ENCODE peak calls at places on chromosomes 11 and 22, in four cellular contexts. R is cardiac muscle cell, E is sigmoid colon, Q is heart left ventricle. A is an unnamed sample. For H3K9me3 and H3K36me3, the result is how much of the 10 kb centered on the place peaks cover.

GRCh38 chr22:38504731-38505594 is 1.1 kb downstream of the DDX17 start:
- DNase-seq in E (peak), R (peak), Q (peak), A (peak)

GRCh38 chr11:73875840-73876239 is 806 bp downstream of the COA4 start:
- DNase-seq in Q (no peak), R (no peak), E (no peak), A (peak)

GRCh38 chr22:37776639-37777005 is 31.1 kb upstream of the GCAT start:
- DNase-seq in E (no peak), R (no peak), Q (no peak), A (peak)

GRCh38 chr22:45861259-45861658 is 115.7 kb downstream of the WNT7B start:
- DNase-seq in Q (no peak), E (no peak), R (no peak), A (no peak)

GRCh38 chr11:57406337-57406904 is 16.0 kb upstream of the PRG2 start:
- DNase-seq in E (no peak), R (no peak), Q (peak), A (peak)

GRCh38 chr22:41585898-41586297 is 3.7 kb downstream of the PMM1 start:
- DNase-seq in E (no peak), Q (no peak), R (no peak), A (no peak)

GRCh38 chr11:225734-226453 is 10.2 kb downstream of the SIRT3 start:
- DNase-seq in E (peak), Q (no peak), R (no peak), A (peak)

GRCh38 chr11:112260490-112260889 is at the start of gene PLET1:
- DNase-seq in R (no peak), E (no peak), Q (no peak), A (peak)

GRCh38 chr22:34414467-34415440 is 494.5 kb upstream of the LARGE1 start:
- DNase-seq in R (peak), E (no peak), Q (peak), A (peak)

GRCh38 chr11:17412488-17413180 is 24.2 kb upstream of the KCNJ11 start:
- DNase-seq in E (no peak), R (no peak), Q (no peak), A (no peak)

GRCh38 chr11:62770778-62771143 is 435 bp upstream of the TAF6L start:
- DNase-seq in E (peak), R (no peak), Q (peak), A (peak)

GRCh38 chr11:112355726-112356125 is 95.1 kb upstream of the PLET1 start:
- DNase-seq in Q (peak), R (peak), E (no peak), A (peak)

GRCh38 chr22:47029244-47030001 is 267.0 kb downstream of the TBC1D22A start:
- DNase-seq in E (peak), Q (no peak), R (no peak), A (no peak)

GRCh38 chr22:48899523-48900326 is 927.9 kb downstream of the BRD1 start:
- DNase-seq in Q (no peak), E (peak), R (no peak), A (no peak)

GRCh38 chr11:44088377-44088776 is 7.1 kb upstream of the EXT2 start:
- DNase-seq in Q (no peak), E (no peak), R (no peak), A (no peak)

GRCh38 chr11:72745511-72745910 is 6.7 kb downstream of the ARAP1 start:
- DNase-seq in Q (no peak), E (no peak), R (no peak), A (no peak)

GRCh38 chr22:17268501-17269223 is 49.4 kb upstream of the ADA2 start:
- DNase-seq in R (no peak), Q (no peak), E (no peak), A (no peak)

GRCh38 chr11:101974255-101974654 is 57.9 kb upstream of the ANGPTL5 start:
- DNase-seq in E (no peak), R (no peak), Q (no peak), A (no peak)

GRCh38 chr11:48142886-48143285 is 73.7 kb upstream of the OR4B1 start:
- DNase-seq in R (no peak), Q (no peak), E (no peak), A (no peak)

GRCh38 chr11:12410006-12410728 is 32.8 kb downstream of the PARVA start:
- DNase-seq in E (peak), Q (no peak), R (peak), A (peak)

GRCh38 chr11:95944623-95945022 is 20.7 kb upstream of the MTMR2 start:
- DNase-seq in E (no peak), Q (no peak), R (no peak), A (no peak)
- H3K9me3 ChIP-seq in E (under half), Q (under half), R (under half), A (under half)

GRCh38 chr22:21591695-21592094 is 24.2 kb downstream of the UBE2L3 start:
- DNase-seq in R (no peak), E (no peak), Q (peak), A (peak)

GRCh38 chr22:21598302-21598701 is 30.8 kb downstream of the UBE2L3 start:
- DNase-seq in R (no peak), E (no peak), Q (no peak), A (no peak)

GRCh38 chr22:21593406-21594232 is 26.1 kb downstream of the UBE2L3 start:
- DNase-seq in R (no peak), Q (peak), E (no peak), A (no peak)

GRCh38 chr22:21592422-21592821 is 24.9 kb downstream of the UBE2L3 start:
- DNase-seq in R (no peak), Q (no peak), E (no peak), A (no peak)

DNA sequence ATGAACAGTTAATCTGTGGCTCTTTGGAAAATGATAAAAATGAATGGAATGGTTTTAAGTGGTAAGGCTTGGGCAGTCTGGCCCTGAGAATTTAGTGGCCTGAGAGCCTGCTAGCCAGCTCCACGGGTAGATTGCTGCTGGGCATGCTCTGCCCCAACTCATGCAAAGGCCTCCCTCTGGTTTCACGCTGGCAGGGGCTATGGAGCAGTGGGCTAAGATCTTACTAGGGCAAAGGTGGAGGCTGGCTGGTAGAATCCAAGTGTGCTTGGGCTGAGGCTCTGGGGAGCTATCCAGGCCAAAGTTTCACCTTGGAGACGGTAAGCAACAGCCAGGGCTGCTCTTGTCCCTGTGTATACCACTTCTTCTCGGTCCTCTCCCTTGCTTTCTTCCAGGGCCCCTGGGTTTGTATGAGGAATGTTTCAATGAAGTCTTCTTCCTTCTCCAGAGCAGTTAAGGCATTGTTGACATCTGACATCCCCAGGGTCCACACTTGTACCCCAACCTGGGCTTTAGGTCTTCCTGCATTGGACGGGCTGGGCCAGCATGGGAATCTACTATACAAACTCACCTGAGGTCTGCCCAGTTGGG is 27.4 kb downstream of the UBE2L3 start:
- DNase-seq in R (no peak), Q (no peak), E (no peak), A (no peak)
- H3K4me3 ChIP-seq in R (no peak), Q (no peak), E (no peak), A (no peak)

DNA sequence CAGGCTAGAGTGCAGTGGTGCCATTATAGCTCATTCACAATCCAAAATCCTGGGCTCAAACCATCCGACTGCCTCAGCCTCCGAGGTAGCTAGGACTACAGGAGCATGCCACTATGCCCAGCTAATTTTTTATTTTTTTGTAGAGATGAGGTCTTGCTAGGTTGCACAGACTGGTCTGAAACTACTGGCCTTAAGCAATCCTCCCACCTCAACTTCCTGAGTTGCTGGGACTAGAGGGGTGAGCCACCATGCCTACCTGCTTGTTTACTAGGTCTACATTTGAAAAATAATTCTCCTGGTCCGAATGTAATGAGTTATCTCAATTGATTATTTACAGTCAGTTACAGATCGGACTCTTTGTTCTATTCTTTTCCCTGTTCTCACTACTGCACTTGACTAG is 22.0 kb downstream of the TAF1D start:
- DNase-seq in E (no peak), Q (no peak), R (no peak), A (no peak)
- H3K36me3 ChIP-seq in E (under half), Q (under half), R (under half), A (under half)

DNA sequence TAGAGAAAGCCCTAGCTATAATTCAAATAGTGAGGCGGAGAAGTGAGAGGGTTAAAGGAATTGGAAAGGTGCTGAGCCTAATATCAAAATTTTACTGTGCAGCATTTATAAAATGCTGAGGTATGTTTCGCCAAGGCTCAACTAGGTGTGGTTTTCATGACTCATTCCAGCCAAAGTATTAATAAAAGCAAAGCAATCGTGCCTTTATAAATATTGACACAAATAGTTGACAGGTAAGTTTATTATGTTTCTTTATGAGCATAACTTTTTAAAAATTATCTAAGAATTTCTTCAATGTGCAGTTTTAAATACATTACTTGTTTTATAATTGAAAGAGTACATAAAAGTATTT is 326.8 kb downstream of the BUD13 start:
- DNase-seq in R (no peak), Q (no peak), E (no peak), A (no peak)
- H3K9me3 ChIP-seq in R (under half), Q (under half), E (under half), A (under half)

DNA sequence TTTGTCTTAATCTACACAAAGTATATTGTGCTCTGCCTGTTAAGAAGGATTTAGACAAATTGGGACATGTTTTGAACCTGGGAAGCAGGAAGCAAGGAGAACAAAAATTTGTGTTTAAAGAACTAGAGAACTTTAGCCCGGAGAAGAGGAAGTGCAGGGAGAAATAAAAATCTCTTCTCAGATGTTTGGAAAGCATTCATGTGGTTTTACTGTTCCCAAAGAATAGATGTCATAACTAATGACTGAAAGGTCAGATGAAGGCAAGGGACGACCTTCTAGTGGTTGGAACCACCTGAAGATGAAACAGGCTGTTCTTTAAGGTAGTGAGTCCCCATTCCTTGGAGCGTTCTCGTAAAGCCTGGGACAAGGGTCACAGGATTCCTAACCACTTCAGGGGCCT is 38.3 kb downstream of the IRAG1 start:
- DNase-seq in E (no peak), Q (no peak), R (no peak), A (no peak)
- H3K4me3 ChIP-seq in E (no peak), Q (no peak), R (no peak), A (no peak)

DNA sequence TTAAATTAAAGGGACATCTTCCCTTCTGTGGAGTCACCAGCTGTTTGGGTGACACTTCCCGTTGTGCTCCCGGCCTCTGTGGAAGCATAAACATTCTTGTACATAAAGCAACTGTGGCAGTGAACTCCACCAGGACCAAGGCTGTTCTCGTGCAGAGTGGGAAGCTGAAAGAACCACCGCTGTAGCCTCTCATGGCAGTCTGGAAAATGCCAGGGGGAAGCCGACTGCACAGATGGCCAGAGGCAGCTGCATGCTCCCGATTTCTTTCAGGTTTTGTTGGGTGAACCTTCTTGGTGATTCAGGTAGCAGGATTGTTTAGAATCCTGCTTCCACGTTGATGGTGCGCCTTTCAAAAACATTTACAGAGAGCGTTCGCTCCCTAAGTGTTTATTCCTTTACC is 10.4 kb downstream of the UBASH3B start:
- DNase-seq in Q (no peak), R (no peak), E (no peak), A (no peak)
- H3K36me3 ChIP-seq in Q (under half), R (under half), E (under half), A (under half)

GRCh38 chr11:69864589-69864929 is 45.3 kb upstream of the FGF3 start:
- DNase-seq in Q (no peak), R (no peak), E (no peak), A (no peak)

GRCh38 chr11:69864930-69865661 is 45.9 kb upstream of the FGF3 start:
- DNase-seq in E (no peak), Q (no peak), R (no peak), A (no peak)

GRCh38 chr11:69867076-69868002 is 48.1 kb upstream of the FGF3 start:
- DNase-seq in Q (no peak), E (no peak), R (no peak), A (peak)

GRCh38 chr11:69866648-69867047 is 47.4 kb upstream of the FGF3 start:
- DNase-seq in R (no peak), E (no peak), Q (no peak), A (no peak)

GRCh38 chr11:69865707-69866106 is 46.5 kb upstream of the FGF3 start:
- DNase-seq in R (no peak), E (no peak), Q (no peak), A (no peak)
- H3K9me3 ChIP-seq in R (under half), E (under half), Q (under half), A (under half)

GRCh38 chr11:61364012-61364396 is 1.8 kb downstream of the TMEM138 start:
- DNase-seq in R (no peak), E (no peak), Q (no peak), A (no peak)
- H3K4me3 ChIP-seq in R (no peak), E (no peak), Q (no peak), A (no peak)

A was measured in MG63.